ENCODE peak calls at places on chromosomes 1 and 21, in six cellular contexts. One of them, this sample, is unnamed.

GRCh38 chr1:167893798-167894197 is 20.1 kb downstream of the ADCY10 start:
- ATAC-seq in HCT116: no peak
- ATAC-seq in GM12878: no peak
- ATAC-seq in HepG2: no peak
- ATAC-seq in K562: peak
- ATAC-seq in upper lobe of left lung: no peak
- ATAC-seq in this sample: no peak

GRCh38 chr1:232911027-232911599 is 39.3 kb upstream of the NTPCR start:
- ATAC-seq in HCT116: no peak
- ATAC-seq in GM12878: no peak
- ATAC-seq in HepG2: no peak
- ATAC-seq in K562: no peak
- ATAC-seq in upper lobe of left lung: no peak
- ATAC-seq in this sample: no peak

GRCh38 chr1:41359211-41360073 is 1.8 kb upstream of the FOXO6 start:
- ATAC-seq in HCT116: no peak
- ATAC-seq in GM12878: no peak
- ATAC-seq in HepG2: no peak
- ATAC-seq in K562: no peak
- ATAC-seq in upper lobe of left lung: no peak
- ATAC-seq in this sample: no peak

GRCh38 chr1:55088413-55088812 is 49.1 kb downstream of the PCSK9 start:
- ATAC-seq in HCT116: no peak
- ATAC-seq in GM12878: peak
- ATAC-seq in HepG2: no peak
- ATAC-seq in K562: no peak
- ATAC-seq in upper lobe of left lung: peak
- ATAC-seq in this sample: no peak

GRCh38 chr1:214678386-214678785 is 75.4 kb downstream of the CENPF start:
- ATAC-seq in HCT116: no peak
- ATAC-seq in GM12878: no peak
- ATAC-seq in HepG2: peak
- ATAC-seq in K562: peak
- ATAC-seq in upper lobe of left lung: no peak
- ATAC-seq in this sample: no peak

GRCh38 chr1:54567961-54568360 is 19.9 kb downstream of the ACOT11 start:
- ATAC-seq in HCT116: no peak
- ATAC-seq in GM12878: no peak
- ATAC-seq in HepG2: no peak
- ATAC-seq in K562: no peak
- ATAC-seq in upper lobe of left lung: peak
- ATAC-seq in this sample: peak

GRCh38 chr1:31234870-31235269 is 4.8 kb downstream of the NKAIN1 start:
- ATAC-seq in HCT116: no peak
- ATAC-seq in GM12878: no peak
- ATAC-seq in HepG2: no peak
- ATAC-seq in K562: no peak
- ATAC-seq in upper lobe of left lung: no peak
- ATAC-seq in this sample: no peak

GRCh38 chr1:3435666-3436065 is 18.8 kb upstream of the ARHGEF16 start:
- ATAC-seq in HCT116: no peak
- ATAC-seq in GM12878: no peak
- ATAC-seq in HepG2: no peak
- ATAC-seq in K562: no peak
- ATAC-seq in upper lobe of left lung: no peak
- ATAC-seq in this sample: no peak

GRCh38 chr21:16040601-16041000 is 310.8 kb downstream of the USP25 start:
- ATAC-seq in HCT116: no peak
- ATAC-seq in GM12878: no peak
- ATAC-seq in HepG2: no peak
- ATAC-seq in K562: no peak
- ATAC-seq in upper lobe of left lung: no peak
- ATAC-seq in this sample: no peak

GRCh38 chr1:231312389-231312788 is 25.3 kb downstream of the EXOC8 start:
- ATAC-seq in HCT116: no peak
- ATAC-seq in GM12878: no peak
- ATAC-seq in HepG2: no peak
- ATAC-seq in K562: no peak
- ATAC-seq in upper lobe of left lung: no peak
- ATAC-seq in this sample: no peak

GRCh38 chr21:46424621-46425020 is 34.1 kb upstream of the DIP2A start:
- ATAC-seq in HCT116: no peak
- ATAC-seq in GM12878: no peak
- ATAC-seq in HepG2: no peak
- ATAC-seq in K562: no peak
- ATAC-seq in upper lobe of left lung: no peak
- ATAC-seq in this sample: no peak

GRCh38 chr1:98034505-98034904 is 113.7 kb upstream of the DPYD start:
- ATAC-seq in HCT116: no peak
- ATAC-seq in GM12878: no peak
- ATAC-seq in HepG2: no peak
- ATAC-seq in K562: no peak
- ATAC-seq in upper lobe of left lung: no peak
- ATAC-seq in this sample: no peak

GRCh38 chr1:221366495-221367095 is 375.3 kb downstream of the DUSP10 start:
- ATAC-seq in HCT116: no peak
- ATAC-seq in GM12878: no peak
- ATAC-seq in HepG2: no peak
- ATAC-seq in K562: no peak
- ATAC-seq in upper lobe of left lung: no peak
- ATAC-seq in this sample: no peak

GRCh38 chr1:220796530-220796929 is 9.8 kb downstream of the MTARC1 start:
- ATAC-seq in HCT116: no peak
- ATAC-seq in GM12878: no peak
- ATAC-seq in HepG2: no peak
- ATAC-seq in K562: peak
- ATAC-seq in upper lobe of left lung: no peak
- ATAC-seq in this sample: no peak

GRCh38 chr1:151984313-151984956 is 9.2 kb downstream of the S100A10 start:
- ATAC-seq in HCT116: no peak
- ATAC-seq in GM12878: peak
- ATAC-seq in HepG2: no peak
- ATAC-seq in K562: no peak
- ATAC-seq in upper lobe of left lung: no peak
- ATAC-seq in this sample: no peak

GRCh38 chr1:37776946-37777516 is 12.1 kb upstream of the EPHA10 start:
- ATAC-seq in HCT116: no peak
- ATAC-seq in GM12878: peak
- ATAC-seq in HepG2: peak
- ATAC-seq in K562: peak
- ATAC-seq in upper lobe of left lung: no peak
- ATAC-seq in this sample: no peak

GRCh38 chr1:152577168-152577567 is 3.1 kb downstream of the LCE3D start:
- ATAC-seq in HCT116: no peak
- ATAC-seq in GM12878: peak
- ATAC-seq in HepG2: no peak
- ATAC-seq in K562: no peak
- ATAC-seq in upper lobe of left lung: no peak
- ATAC-seq in this sample: no peak

GRCh38 chr1:51520700-51521248 is 1.7 kb upstream of the EPS15 start:
- ATAC-seq in HCT116: no peak
- ATAC-seq in GM12878: no peak
- ATAC-seq in HepG2: no peak
- ATAC-seq in K562: peak
- ATAC-seq in upper lobe of left lung: no peak
- ATAC-seq in this sample: no peak

GRCh38 chr21:17476006-17476405 is 36.8 kb upstream of the CXADR start:
- ATAC-seq in HCT116: no peak
- ATAC-seq in GM12878: no peak
- ATAC-seq in HepG2: peak
- ATAC-seq in K562: no peak
- ATAC-seq in upper lobe of left lung: peak
- ATAC-seq in this sample: no peak
- H3K4me3 ChIP-seq in HCT116: no peak
- H3K4me3 ChIP-seq in GM12878: no peak
- H3K4me3 ChIP-seq in HepG2: no peak
- H3K4me3 ChIP-seq in K562: no peak
- H3K4me3 ChIP-seq in upper lobe of left lung: no peak
- H3K4me3 ChIP-seq in this sample: no peak

GRCh38 chr1:8027748-8028631 is 1.9 kb upstream of the ERRFI1 start:
- ATAC-seq in HCT116: peak
- ATAC-seq in GM12878: no peak
- ATAC-seq in HepG2: no peak
- ATAC-seq in K562: no peak
- ATAC-seq in upper lobe of left lung: peak
- ATAC-seq in this sample: peak
- TF ChIP-seq POLR2A in HCT116: no peak
- TF ChIP-seq POLR2A in GM12878: no peak
- TF ChIP-seq POLR2A in HepG2: no peak
- TF ChIP-seq POLR2A in K562: no peak
- TF ChIP-seq POLR2A in upper lobe of left lung: no peak
- TF ChIP-seq POLR2A in this sample: no peak

GRCh38 chr1:236795757-236796719 is 946 bp downstream of the MTR start:
- ATAC-seq in HCT116: peak
- ATAC-seq in GM12878: peak
- ATAC-seq in HepG2: peak
- ATAC-seq in K562: peak
- ATAC-seq in upper lobe of left lung: peak
- ATAC-seq in this sample: no peak

GRCh38 chr1:236799001-236799400 is 3.9 kb downstream of the MTR start:
- ATAC-seq in HCT116: no peak
- ATAC-seq in GM12878: no peak
- ATAC-seq in HepG2: no peak
- ATAC-seq in K562: no peak
- ATAC-seq in upper lobe of left lung: no peak
- ATAC-seq in this sample: no peak

GRCh38 chr1:236800002-236800620 is 5.0 kb downstream of the MTR start:
- ATAC-seq in HCT116: no peak
- ATAC-seq in GM12878: no peak
- ATAC-seq in HepG2: no peak
- ATAC-seq in K562: no peak
- ATAC-seq in upper lobe of left lung: no peak
- ATAC-seq in this sample: no peak

GRCh38 chr1:236794585-236795034 is 482 bp upstream of the MTR start:
- ATAC-seq in HCT116: no peak
- ATAC-seq in GM12878: no peak
- ATAC-seq in HepG2: no peak
- ATAC-seq in K562: no peak
- ATAC-seq in upper lobe of left lung: no peak
- ATAC-seq in this sample: no peak

DNA sequence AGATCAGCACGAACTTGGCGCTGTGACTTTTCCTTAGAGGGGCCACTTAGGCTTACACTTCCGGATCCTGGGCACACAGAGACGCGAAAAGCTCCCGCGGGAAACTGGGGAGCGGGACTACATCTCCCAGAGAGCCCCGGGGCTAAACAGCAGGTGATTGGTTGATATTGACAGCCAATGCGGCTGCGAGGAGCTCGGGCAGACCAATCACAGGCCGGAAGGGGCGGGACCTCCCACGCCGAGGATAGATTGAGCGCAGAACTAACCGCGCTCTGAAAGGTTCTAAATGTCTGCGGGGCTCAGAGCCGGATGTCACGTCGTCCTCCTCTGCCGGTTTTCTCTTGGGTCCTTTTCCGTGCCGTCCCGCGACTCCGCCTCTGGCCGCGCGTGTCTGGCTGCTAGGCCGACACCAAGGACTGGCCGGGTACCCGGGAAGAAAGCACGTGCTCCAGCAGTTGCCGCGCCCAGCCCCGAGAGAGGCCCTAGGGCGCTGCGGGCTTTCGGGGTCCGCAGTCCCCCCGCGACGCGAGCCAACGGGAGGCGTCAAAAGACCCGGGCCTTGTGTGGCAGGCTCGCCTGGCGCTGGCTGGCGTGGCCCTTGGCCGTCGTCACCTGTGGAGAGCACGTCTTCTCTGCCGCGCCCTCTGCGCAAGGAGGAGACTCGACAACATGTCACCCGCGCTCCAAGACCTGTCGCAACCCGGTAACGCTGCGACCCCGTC is at the start of gene MTR:
- ATAC-seq in HCT116: peak
- ATAC-seq in GM12878: peak
- ATAC-seq in HepG2: peak
- ATAC-seq in K562: peak
- ATAC-seq in upper lobe of left lung: peak
- ATAC-seq in this sample: peak
- TF ChIP-seq POLR2AphosphoS5 in HCT116: peak
- TF ChIP-seq POLR2AphosphoS5 in GM12878: peak
- TF ChIP-seq POLR2AphosphoS5 in HepG2: peak
- TF ChIP-seq POLR2AphosphoS5 in K562: peak
- TF ChIP-seq POLR2AphosphoS5 in upper lobe of left lung: peak
- TF ChIP-seq POLR2AphosphoS5 in this sample: peak

GRCh38 chr1:12448746-12449177 is 169.2 kb downstream of the DHRS3 start:
- ATAC-seq in HCT116: no peak
- ATAC-seq in GM12878: peak
- ATAC-seq in HepG2: no peak
- ATAC-seq in K562: peak
- ATAC-seq in upper lobe of left lung: peak
- ATAC-seq in this sample: peak
- H3K4me3 ChIP-seq in HCT116: no peak
- H3K4me3 ChIP-seq in GM12878: no peak
- H3K4me3 ChIP-seq in HepG2: no peak
- H3K4me3 ChIP-seq in K562: no peak
- H3K4me3 ChIP-seq in upper lobe of left lung: no peak
- H3K4me3 ChIP-seq in this sample: no peak

GRCh38 chr1:227889047-227889862 is 58.5 kb downstream of the WNT9A start:
- ATAC-seq in HCT116: no peak
- ATAC-seq in GM12878: no peak
- ATAC-seq in HepG2: no peak
- ATAC-seq in K562: peak
- ATAC-seq in upper lobe of left lung: no peak
- ATAC-seq in this sample: no peak

GRCh38 chr1:227886503-227886961 is 61.2 kb downstream of the WNT9A start:
- ATAC-seq in HCT116: no peak
- ATAC-seq in GM12878: no peak
- ATAC-seq in HepG2: no peak
- ATAC-seq in K562: no peak
- ATAC-seq in upper lobe of left lung: no peak
- ATAC-seq in this sample: peak

GRCh38 chr1:227886993-227887696 is 60.6 kb downstream of the WNT9A start:
- ATAC-seq in HCT116: no peak
- ATAC-seq in GM12878: no peak
- ATAC-seq in HepG2: no peak
- ATAC-seq in K562: no peak
- ATAC-seq in upper lobe of left lung: peak
- ATAC-seq in this sample: peak

GRCh38 chr1:227888404-227889046 is 59.2 kb downstream of the WNT9A start:
- ATAC-seq in HCT116: no peak
- ATAC-seq in GM12878: no peak
- ATAC-seq in HepG2: no peak
- ATAC-seq in K562: no peak
- ATAC-seq in upper lobe of left lung: no peak
- ATAC-seq in this sample: no peak

GRCh38 chr1:227887697-227888403 is 59.9 kb downstream of the WNT9A start:
- ATAC-seq in HCT116: no peak
- ATAC-seq in GM12878: no peak
- ATAC-seq in HepG2: no peak
- ATAC-seq in K562: no peak
- ATAC-seq in upper lobe of left lung: peak
- ATAC-seq in this sample: peak
- TF ChIP-seq POLR2A in HCT116: no peak
- TF ChIP-seq POLR2A in GM12878: no peak
- TF ChIP-seq POLR2A in HepG2: no peak
- TF ChIP-seq POLR2A in K562: no peak
- TF ChIP-seq POLR2A in upper lobe of left lung: no peak
- TF ChIP-seq POLR2A in this sample: no peak

GRCh38 chr21:39087238-39087975 is 95.8 kb downstream of the PSMG1 start:
- ATAC-seq in HCT116: no peak
- ATAC-seq in GM12878: no peak
- ATAC-seq in HepG2: no peak
- ATAC-seq in K562: no peak
- ATAC-seq in upper lobe of left lung: no peak
- ATAC-seq in this sample: no peak
- TF ChIP-seq POLR2AphosphoS5 in HCT116: no peak
- TF ChIP-seq POLR2AphosphoS5 in GM12878: no peak
- TF ChIP-seq POLR2AphosphoS5 in HepG2: no peak
- TF ChIP-seq POLR2AphosphoS5 in K562: no peak
- TF ChIP-seq POLR2AphosphoS5 in upper lobe of left lung: no peak
- TF ChIP-seq POLR2AphosphoS5 in this sample: no peak

This sample was measured in gastroesophageal sphincter.